ENCODE peak calls at places on chromosomes 1 and 21, in four cellular contexts. P is K562, K is GM12878, F is HepG2. Q is an unnamed sample.

GRCh38 chr21:35075546-35075945 is 26.4 kb upstream of the RUNX1 start:
- DNase-seq in P (no peak), K (no peak), F (no peak), Q (no peak)

GRCh38 chr1:117576236-117576635 is 29.6 kb upstream of the TENT5C start:
- DNase-seq in P (no peak), K (no peak), F (no peak), Q (no peak)

GRCh38 chr1:214638474-214638807 is 35.4 kb downstream of the CENPF start:
- DNase-seq in P (no peak), K (no peak), F (no peak), Q (no peak)

GRCh38 chr1:7558921-7559869 is 211.9 kb upstream of the VAMP3 start:
- DNase-seq in P (no peak), K (no peak), F (no peak), Q (no peak)

GRCh38 chr1:222896630-222897526 is 82.0 kb downstream of the DISP1 start:
- DNase-seq in P (no peak), K (no peak), F (no peak), Q (no peak)

GRCh38 chr21:42073140-42074099 is 2.3 kb downstream of the UMODL1 start:
- DNase-seq in P (no peak), K (no peak), F (no peak), Q (no peak)

GRCh38 chr21:15669247-15669646 is 60.5 kb upstream of the USP25 start:
- DNase-seq in P (no peak), K (no peak), F (no peak), Q (no peak)

GRCh38 chr1:160779662-160780397 is 16.1 kb upstream of the LY9 start:
- DNase-seq in P (peak; percentile 69), K (no peak), F (peak; percentile 58), Q (peak; percentile 86)

GRCh38 chr1:178645826-178646200 is 79.2 kb upstream of the RALGPS2 start:
- DNase-seq in P (no peak), K (no peak), F (no peak), Q (no peak)

GRCh38 chr1:69258842-69259241 is 308.9 kb upstream of the LRRC7 start:
- DNase-seq in P (no peak), K (no peak), F (no peak), Q (no peak)

GRCh38 chr1:156025873-156026272 is 5.1 kb upstream of the SSR2 start:
- DNase-seq in P (peak; percentile 73), K (no peak), F (peak; percentile 62), Q (peak; percentile 84)

GRCh38 chr1:67749844-67750689 is 65.1 kb downstream of the GADD45A start:
- DNase-seq in P (peak; percentile 51), K (no peak), F (no peak), Q (peak; percentile 46)

GRCh38 chr1:88462481-88463261 is 221.4 kb upstream of the PKN2 start:
- DNase-seq in P (no peak), K (no peak), F (no peak), Q (peak; percentile 80)

GRCh38 chr1:22326372-22326915 is 125.2 kb upstream of the ZBTB40 start:
- DNase-seq in P (no peak), K (no peak), F (no peak), Q (no peak)

GRCh38 chr1:159168043-159168442 is 3.4 kb upstream of the CADM3 start:
- DNase-seq in P (no peak), K (no peak), F (no peak), Q (no peak)
- H3K4me1 ChIP-seq in P (no peaks in the 10 kb centered on the region), K (no peaks in the 10 kb centered on the region), F (no peaks in the 10 kb centered on the region), Q (no peaks in the 10 kb centered on the region)

DNA sequence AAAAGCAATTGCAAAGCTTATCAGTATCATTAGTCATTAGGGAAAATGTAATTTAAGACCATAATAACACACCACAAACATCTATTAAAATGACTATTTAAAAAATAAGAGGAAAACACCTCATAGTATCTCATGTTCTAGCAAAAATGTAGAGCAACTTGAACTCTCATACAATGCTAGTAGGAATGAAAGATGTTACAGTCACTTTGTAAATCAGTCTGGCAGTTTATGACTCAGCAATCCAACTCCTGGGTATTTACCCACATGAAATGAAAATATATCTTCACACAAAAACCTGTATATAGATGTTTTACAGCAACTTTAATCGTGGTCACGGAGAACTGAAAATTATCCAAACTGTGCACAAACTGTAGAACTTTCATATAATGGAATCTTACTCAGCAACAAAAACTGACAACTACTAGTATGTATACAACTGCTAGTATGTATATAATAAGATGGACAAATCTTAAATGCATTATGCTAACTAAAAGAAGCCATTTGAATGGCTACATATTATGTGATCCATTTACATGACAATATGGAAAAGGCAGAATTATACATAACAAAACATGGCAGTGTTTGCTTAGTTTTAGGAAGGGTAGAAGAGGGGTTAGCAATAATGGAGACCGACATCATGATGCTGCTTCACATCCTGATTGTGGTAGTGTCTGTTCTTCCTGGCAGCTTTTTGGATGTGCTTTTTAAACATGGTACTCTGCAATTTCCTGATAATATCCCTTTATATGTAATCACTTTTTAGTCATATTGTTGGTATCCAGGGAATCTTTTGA is 267.0 kb downstream of the KCTD3 start:
- DNase-seq in P (no peak), K (no peak), F (no peak), Q (peak; percentile 4)
- TF ChIP-seq JUNB in P (no peak), K (no peak), F (no peak), Q (no peak)

GRCh38 chr1:11783556-11783955 is 21.6 kb downstream of the C1orf167 start:
- DNase-seq in P (no peak), K (no peak), F (no peak), Q (no peak)

GRCh38 chr1:11784993-11785769 is 20.6 kb downstream of the MTHFR start:
- DNase-seq in P (peak; percentile 89), K (no peak), F (peak; percentile 64), Q (peak; percentile 94)

GRCh38 chr1:11782127-11782708 is 20.2 kb downstream of the C1orf167 start:
- DNase-seq in P (no peak), K (no peak), F (no peak), Q (no peak)

GRCh38 chr1:11786168-11786567 is 19.6 kb downstream of the MTHFR start:
- DNase-seq in P (no peak), K (no peak), F (no peak), Q (no peak)

GRCh38 chr1:11784256-11784992 is 21.3 kb downstream of the MTHFR start:
- DNase-seq in P (no peak), K (no peak), F (no peak), Q (no peak)
- TF ChIP-seq POLR2AphosphoS5 in P (no peak), K (no peak), F (no peak), Q (no peak)

DNA sequence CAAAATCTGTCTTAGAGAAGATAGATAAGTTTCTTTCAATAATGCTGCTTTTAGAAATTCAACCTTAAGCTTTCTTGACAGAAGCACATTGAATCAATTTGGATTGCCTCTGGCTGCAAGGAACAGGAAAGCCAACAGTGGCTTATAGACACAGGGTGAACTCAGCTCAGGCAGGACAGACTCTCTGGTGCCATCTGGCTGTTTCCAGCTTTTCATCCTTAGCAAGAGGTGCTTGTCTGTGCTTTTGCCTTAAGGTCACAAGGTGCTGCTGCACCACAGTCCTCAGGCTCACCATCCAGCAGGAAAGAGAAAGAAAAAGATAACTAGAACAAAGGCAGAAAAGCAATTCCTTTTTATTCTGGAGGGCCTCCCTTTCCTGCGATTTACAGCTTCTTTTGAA is 93.7 kb upstream of the ETS2 start:
- DNase-seq in P (peak; percentile 32), K (no peak), F (peak; percentile 62), Q (peak; percentile 77)
- H3K4me1 ChIP-seq in P (no peaks in the 10 kb centered on the region), K (no peaks in the 10 kb centered on the region), F (no peaks in the 10 kb centered on the region), Q (peaks cover 5% of the 10 kb centered on the region)